ENCODE peak calls at places on chromosome 5, in five cellular contexts. N is spleen; C is heart right ventricle; W is GM12865; U is CD8-positive, alpha-beta memory T cell. V is an unnamed sample.

GRCh38 chr5:35247645-35248034 is 17.4 kb upstream of the PRLR start:
- DNase-seq in N (no peak), C (no peak), W (peak; percentile 54), U (no peak), V (peak; percentile 49)

GRCh38 chr5:154446183-154447073 is 631 bp downstream of the SAP30L start:
- DNase-seq in N (peak; percentile 94), C (peak; percentile 44), W (peak; percentile 50), U (peak; percentile 28), V (peak; percentile 77)

GRCh38 chr5:140270008-140270407 is 32.9 kb downstream of the PFDN1 start:
- DNase-seq in N (no peak), C (no peak), W (no peak), U (no peak), V (no peak)

GRCh38 chr5:158953929-158954534 is 145.7 kb downstream of the EBF1 start:
- DNase-seq in N (peak; percentile 75), C (no peak), W (peak; percentile 95), U (no peak), V (no peak)

GRCh38 chr5:68287976-68288755 is 72.6 kb downstream of the PIK3R1 start:
- DNase-seq in N (peak; percentile 91), C (peak; percentile 73), W (peak; percentile 91), U (peak; percentile 29), V (peak; percentile 51)

GRCh38 chr5:61357745-61358144 is 25.7 kb downstream of the ZSWIM6 start:
- DNase-seq in N (no peak), C (no peak), W (peak; percentile 18), U (no peak), V (no peak)

GRCh38 chr5:16669776-16670175 is 53.0 kb upstream of the RETREG1 start:
- DNase-seq in N (no peak), C (no peak), W (no peak), U (no peak), V (peak; percentile 91)

GRCh38 chr5:65151632-65152031 is 330.1 kb downstream of the ADAMTS6 start:
- DNase-seq in N (no peak), C (no peak), W (no peak), U (no peak), V (peak; percentile 71)

GRCh38 chr5:158777647-158778368 is 321.9 kb downstream of the EBF1 start:
- DNase-seq in N (no peak), C (no peak), W (no peak), U (no peak), V (no peak)

GRCh38 chr5:3428355-3428754 is 167.3 kb upstream of the IRX1 start:
- DNase-seq in N (no peak), C (no peak), W (no peak), U (no peak), V (no peak)

GRCh38 chr5:151214614-151215545 is 9.0 kb downstream of the CCDC69 start:
- DNase-seq in N (peak; percentile 94), C (no peak), W (peak; percentile 97), U (peak; percentile 34), V (no peak)

GRCh38 chr5:116002116-116002906 is 30.0 kb upstream of the ARL14EPL start:
- DNase-seq in N (no peak), C (no peak), W (no peak), U (no peak), V (no peak)

GRCh38 chr5:1521671-1522600 is 1.8 kb downstream of the LPCAT1 start:
- DNase-seq in N (peak; percentile 83), C (peak; percentile 8), W (no peak), U (no peak), V (peak; percentile 72)

GRCh38 chr5:33891731-33892418 is at the start of gene ADAMTS12:
- DNase-seq in N (no peak), C (peak; percentile 41), W (peak; percentile 26), U (no peak), V (peak; percentile 54)

GRCh38 chr5:118705931-118706330 is 282.4 kb downstream of the DTWD2 start:
- DNase-seq in N (no peak), C (no peak), W (no peak), U (no peak), V (peak; percentile 2)

GRCh38 chr5:139391570-139392323 is 2.0 kb upstream of the MZB1 start:
- DNase-seq in N (no peak), C (no peak), W (peak; percentile 86), U (no peak), V (peak; percentile 33)

GRCh38 chr5:80055491-80056170 is 20.5 kb downstream of the THBS4 start:
- DNase-seq in N (no peak), C (no peak), W (no peak), U (no peak), V (no peak)

GRCh38 chr5:142886211-142886610 is 116.0 kb downstream of the ARHGAP26 start:
- DNase-seq in N (no peak), C (no peak), W (no peak), U (no peak), V (peak; percentile 64)

GRCh38 chr5:35815089-35815936 is 41.4 kb upstream of the IL7R start:
- DNase-seq in N (no peak), C (no peak), W (peak; percentile 41), U (no peak), V (peak; percentile 31)

DNA sequence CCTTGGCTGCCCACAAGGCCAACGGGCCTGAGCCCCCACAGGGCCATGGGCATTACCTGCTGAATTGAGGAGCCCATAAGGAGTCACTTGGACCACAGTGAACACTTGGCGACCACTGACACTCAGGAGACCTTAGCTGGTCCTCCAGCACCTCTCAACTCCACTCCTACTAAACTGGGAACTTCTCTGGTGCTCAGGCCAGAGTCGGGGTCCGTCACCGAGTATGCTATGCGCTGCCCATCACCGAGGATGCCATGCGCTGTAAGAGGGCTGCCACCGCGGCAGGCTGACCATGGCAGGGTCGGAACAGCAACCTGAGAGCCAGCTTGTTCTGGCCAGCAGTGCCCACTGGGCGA is 600 bp upstream of the SQSTM1 start:
- DNase-seq in N (no peak), C (no peak), W (no peak), U (no peak), V (no peak)
- H3K4me3 ChIP-seq in N (peak overlapping the region; percentile 94), C (peak overlapping the region; percentile 86), W (peak overlapping the region; percentile 87), U (peak overlapping the region; percentile 83), V (peak overlapping the region; percentile 85)

GRCh38 chr5:96142786-96143434 is 181.3 kb upstream of the ELL2 start:
- DNase-seq in N (no peak), C (no peak), W (no peak), U (no peak), V (peak; percentile 78)
- H3K4me3 ChIP-seq in N (no peak overlapping the region), C (no peak overlapping the region), W (no peak overlapping the region), U (no peak overlapping the region), V (no peak overlapping the region)

GRCh38 chr5:69313428-69313827 is 19.2 kb downstream of the CCDC125 start:
- DNase-seq in N (no peak), C (no peak), W (no peak), U (no peak), V (no peak)
- H3K4me3 ChIP-seq in N (no peak overlapping the region), C (no peak overlapping the region), W (no peak overlapping the region), U (no peak overlapping the region), V (no peak overlapping the region)

GRCh38 chr5:93584531-93585053 is 1.6 kb downstream of the NR2F1 start:
- DNase-seq in N (no peak), C (no peak), W (no peak), U (no peak), V (no peak)

GRCh38 chr5:93585054-93585751 is 2.2 kb downstream of the NR2F1 start:
- DNase-seq in N (no peak), C (no peak), W (no peak), U (no peak), V (no peak)

GRCh38 chr5:93582677-93583524 is at the start of gene NR2F1:
- DNase-seq in N (no peak), C (peak; percentile 36), W (peak; percentile 57), U (no peak), V (peak; percentile 100)

GRCh38 chr5:93583525-93583798 is 440 bp downstream of the NR2F1 start:
- DNase-seq in N (no peak), C (no peak), W (no peak), U (no peak), V (no peak)

DNA sequence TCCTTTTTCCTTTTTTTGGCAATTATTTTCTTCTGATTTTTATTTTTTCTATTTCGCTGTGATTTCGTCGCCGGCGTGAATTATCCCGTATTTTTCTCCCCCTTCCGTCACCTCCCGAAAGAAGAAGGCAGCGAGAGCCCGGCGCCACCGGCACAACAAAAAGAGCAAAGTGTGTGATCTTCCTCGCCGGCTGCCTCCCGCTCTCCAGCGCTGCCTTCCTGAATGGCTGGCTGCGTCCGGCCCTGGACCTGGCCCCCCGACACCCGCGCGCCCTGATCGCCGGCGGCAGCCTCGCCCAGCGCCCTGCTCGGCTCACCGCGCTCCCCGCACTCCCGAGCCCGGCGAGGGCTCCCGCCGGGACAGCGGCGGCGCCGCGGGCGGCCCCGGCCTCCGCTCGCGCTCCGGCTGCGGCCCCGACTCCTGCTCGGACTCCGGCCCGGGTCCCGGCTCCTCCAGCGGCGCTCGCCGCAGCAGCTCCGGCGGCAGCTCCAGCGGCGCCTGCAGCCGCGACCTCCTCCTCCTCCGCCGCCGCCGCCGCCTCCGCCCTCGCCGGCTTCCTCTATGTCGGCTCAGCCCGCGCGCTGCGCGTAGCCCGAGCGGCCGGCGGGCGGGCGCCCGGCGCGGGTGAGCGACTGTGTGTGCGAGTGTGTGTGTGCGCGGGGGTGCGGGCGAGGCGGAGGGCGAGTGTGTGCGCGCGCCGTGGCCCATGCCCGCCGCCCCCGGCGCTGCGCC is 943 bp downstream of the NR2F1 start:
- DNase-seq in N (peak; percentile 88), C (no peak), W (peak; percentile 61), U (no peak), V (peak; percentile 47)
- H3K4me3 ChIP-seq in N (peak overlapping the region; percentile 41), C (peak overlapping the region; percentile 48), W (peak overlapping the region; percentile 46), U (no peak overlapping the region), V (peak overlapping the region; percentile 98)